ENCODE peak calls at places on chromosomes 1 and 21, in seven cellular contexts. D is aorta; X is AG08396; Y is GM06990; A is iris pigment epithelial cell; Q is CD8-positive, alpha-beta T cell; L is activated T-cell treated with anti-CD3 and anti-CD28 coated beads for 24 hours. S is an unnamed sample.
A peak's percentile ranks its signal among the peaks of the same experiment; 100 is the strongest.

GRCh38 chr1:47934243-47934805 is 62.9 kb downstream of the TRABD2B start:
- DNase-seq in D (peak; percentile 90), X (no peak), Y (no peak), A (no peak), Q (no peak), L (no peak), S (no peak)

GRCh38 chr1:187654635-187655034 is 825.9 kb downstream of the PLA2G4A start:
- DNase-seq in D (no peak), X (no peak), Y (no peak), A (no peak), Q (no peak), L (no peak), S (no peak)

GRCh38 chr1:199859525-199859924 is 168.0 kb upstream of the NR5A2 start:
- DNase-seq in D (no peak), X (no peak), Y (no peak), A (peak; percentile 94), Q (no peak), L (no peak), S (no peak)

GRCh38 chr1:29804181-29804899 is 568.0 kb downstream of the PTPRU start:
- DNase-seq in D (peak; percentile 43), X (no peak), Y (no peak), A (no peak), Q (no peak), L (no peak), S (no peak)

GRCh38 chr1:6953874-6954502 is 168.7 kb downstream of the CAMTA1 start:
- DNase-seq in D (no peak), X (no peak), Y (no peak), A (no peak), Q (no peak), L (no peak), S (no peak)

GRCh38 chr1:83860506-83861221 is 138.3 kb downstream of the TTLL7 start:
- DNase-seq in D (peak; percentile 95), X (peak; percentile 39), Y (peak; percentile 74), A (peak; percentile 27), Q (peak; percentile 70), L (peak; percentile 60), S (no peak)

GRCh38 chr1:180953791-180954721 is 41.4 kb downstream of the KIAA1614 start:
- DNase-seq in D (peak; percentile 91), X (peak; percentile 88), Y (peak; percentile 75), A (peak; percentile 63), Q (peak; percentile 50), L (peak; percentile 48), S (no peak)

GRCh38 chr1:227742738-227743715 is 7.8 kb downstream of the SNAP47 start:
- DNase-seq in D (peak; percentile 72), X (no peak), Y (no peak), A (no peak), Q (no peak), L (no peak), S (no peak)

GRCh38 chr1:228798047-228798446 is 62.8 kb downstream of the RHOU start:
- DNase-seq in D (no peak), X (no peak), Y (no peak), A (no peak), Q (no peak), L (no peak), S (no peak)

GRCh38 chr1:150809651-150810050 is 1.6 kb upstream of the CTSK start:
- DNase-seq in D (no peak), X (peak; percentile 60), Y (no peak), A (peak; percentile 70), Q (no peak), L (no peak), S (no peak)

GRCh38 chr1:224696891-224697765 is 81.0 kb downstream of the CNIH3 start:
- DNase-seq in D (no peak), X (peak; percentile 78), Y (no peak), A (peak; percentile 40), Q (no peak), L (no peak), S (no peak)

GRCh38 chr1:116075981-116076380 is 35.2 kb upstream of the MAB21L3 start:
- DNase-seq in D (no peak), X (no peak), Y (no peak), A (peak; percentile 8), Q (no peak), L (no peak), S (no peak)

GRCh38 chr21:45305831-45306230 is 18.1 kb upstream of the POFUT2 start:
- DNase-seq in D (peak; percentile 47), X (no peak), Y (no peak), A (no peak), Q (no peak), L (no peak), S (no peak)

GRCh38 chr1:207031016-207031415 is 1.5 kb downstream of the C1orf116 start:
- DNase-seq in D (no peak), X (no peak), Y (no peak), A (no peak), Q (no peak), L (no peak), S (no peak)

GRCh38 chr1:23984417-23985186 is 4.5 kb upstream of the SRSF10 start:
- DNase-seq in D (no peak), X (peak; percentile 22), Y (no peak), A (peak; percentile 74), Q (no peak), L (no peak), S (no peak)

GRCh38 chr21:46480466-46480865 is 21.8 kb downstream of the DIP2A start:
- DNase-seq in D (no peak), X (no peak), Y (no peak), A (no peak), Q (no peak), L (no peak), S (no peak)

GRCh38 chr1:164855930-164856329 is 296.9 kb downstream of the PBX1 start:
- DNase-seq in D (no peak), X (no peak), Y (no peak), A (no peak), Q (no peak), L (no peak), S (no peak)

GRCh38 chr1:231338270-231339128 is at the start of gene SPRTN:
- DNase-seq in D (no peak), X (peak; percentile 90), Y (no peak), A (no peak), Q (no peak), L (no peak), S (no peak)

GRCh38 chr1:154758346-154758745 is 111.7 kb downstream of the KCNN3 start:
- DNase-seq in D (peak; percentile 38), X (no peak), Y (no peak), A (no peak), Q (no peak), L (no peak), S (no peak)

GRCh38 chr21:34913786-34914185 is 135.3 kb downstream of the RUNX1 start:
- DNase-seq in D (no peak), X (no peak), Y (no peak), A (no peak), Q (no peak), L (no peak), S (no peak)

GRCh38 chr1:222023025-222023424 is 281.1 kb upstream of the DUSP10 start:
- DNase-seq in D (no peak), X (no peak), Y (no peak), A (no peak), Q (no peak), L (no peak), S (no peak)

GRCh38 chr1:226201029-226201593 is 14.6 kb upstream of the ACBD3 start:
- DNase-seq in D (no peak), X (no peak), Y (no peak), A (peak; percentile 34), Q (no peak), L (no peak), S (no peak)

GRCh38 chr1:234617986-234618725 is 8.2 kb upstream of the IRF2BP2 start:
- DNase-seq in D (no peak), X (no peak), Y (no peak), A (peak; percentile 56), Q (no peak), L (no peak), S (no peak)

GRCh38 chr1:93841771-93842170 is 37.2 kb downstream of the DNTTIP2 start:
- DNase-seq in D (no peak), X (no peak), Y (no peak), A (no peak), Q (no peak), L (no peak), S (no peak)

GRCh38 chr1:111802110-111802509 is 46.4 kb downstream of the DDX20 start:
- DNase-seq in D (no peak), X (no peak), Y (no peak), A (no peak), Q (no peak), L (no peak), S (no peak)

GRCh38 chr1:43536196-43536863 is 5.6 kb downstream of the PTPRF start:
- DNase-seq in D (peak; percentile 61), X (no peak), Y (no peak), A (no peak), Q (no peak), L (no peak), S (no peak)

GRCh38 chr1:87826639-87827345 is 498.1 kb downstream of the LMO4 start:
- DNase-seq in D (no peak), X (peak; percentile 66), Y (peak; percentile 39), A (peak; percentile 93), Q (no peak), L (no peak), S (peak; percentile 54)

GRCh38 chr1:41370225-41370624 is 9.0 kb downstream of the FOXO6 start:
- DNase-seq in D (no peak), X (no peak), Y (no peak), A (no peak), Q (no peak), L (no peak), S (no peak)

GRCh38 chr1:201422026-201422425 is 496 bp upstream of the TNNI1 start:
- DNase-seq in D (peak; percentile 49), X (no peak), Y (no peak), A (no peak), Q (no peak), L (no peak), S (no peak)